ENCODE peak calls at places on chromosomes 3 and 15, in five cellular contexts. I is pancreas, Q is heart left ventricle, Z is astrocyte of the spinal cord, U is vagina. H is an unnamed sample.

GRCh38 chr3:157096328-157096727 is 63.6 kb downstream of the CCNL1 start:
- DNase-seq in I (no peak), Q (no peak), Z (no peak), U (no peak), H (peak)

GRCh38 chr15:85499498-85499897 is 119.1 kb downstream of the AKAP13 start:
- DNase-seq in I (no peak), Q (no peak), Z (no peak), U (no peak), H (no peak)

GRCh38 chr3:39150803-39151631 is 2.4 kb downstream of the CSRNP1 start:
- DNase-seq in I (peak), Q (peak), Z (peak), U (no peak), H (peak)

GRCh38 chr3:57820479-57820878 is 64.4 kb downstream of the SLMAP start:
- DNase-seq in I (no peak), Q (no peak), Z (no peak), U (no peak), H (no peak)

GRCh38 chr15:74793135-74794028 is 11.5 kb downstream of the CSK start:
- DNase-seq in I (no peak), Q (no peak), Z (peak), U (no peak), H (no peak)

GRCh38 chr15:52784799-52785671 is 5.1 kb downstream of the ONECUT1 start:
- DNase-seq in I (peak), Q (no peak), Z (no peak), U (no peak), H (no peak)

GRCh38 chr3:133479895-133480669 is 80.2 kb downstream of the BFSP2 start:
- DNase-seq in I (peak), Q (no peak), Z (no peak), U (no peak), H (no peak)

GRCh38 chr15:69092159-69092558 is 68.3 kb upstream of the GLCE start:
- DNase-seq in I (no peak), Q (no peak), Z (peak), U (no peak), H (peak)

GRCh38 chr15:68408971-68409370 is 23.0 kb downstream of the ITGA11 start:
- DNase-seq in I (no peak), Q (no peak), Z (no peak), U (peak), H (no peak)

GRCh38 chr15:84590406-84590805 is 10.4 kb upstream of the ZSCAN2 start:
- DNase-seq in I (no peak), Q (no peak), Z (no peak), U (no peak), H (no peak)

GRCh38 chr15:98873441-98874218 is 134.0 kb downstream of the PGPEP1L start:
- DNase-seq in I (no peak), Q (no peak), Z (peak), U (no peak), H (no peak)

GRCh38 chr15:60941448-60941847 is 287.7 kb downstream of the RORA start:
- DNase-seq in I (no peak), Q (no peak), Z (peak), U (no peak), H (no peak)

GRCh38 chr15:25797511-25798206 is 65.5 kb downstream of the ATP10A start:
- DNase-seq in I (no peak), Q (no peak), Z (no peak), U (no peak), H (no peak)

GRCh38 chr3:139572847-139573672 is 33.5 kb upstream of the RBP1 start:
- DNase-seq in I (no peak), Q (no peak), Z (no peak), U (no peak), H (no peak)

GRCh38 chr3:177429772-177430171 is 232.5 kb upstream of the TBL1XR1 start:
- DNase-seq in I (no peak), Q (no peak), Z (no peak), U (no peak), H (no peak)

GRCh38 chr15:46518381-46518780 is 883.6 kb downstream of the SQOR start:
- DNase-seq in I (no peak), Q (no peak), Z (no peak), U (no peak), H (no peak)

GRCh38 chr3:170469151-170470062 is 50.7 kb downstream of the CLDN11 start:
- DNase-seq in I (no peak), Q (no peak), Z (peak), U (no peak), H (no peak)

GRCh38 chr3:155418426-155418825 is 124.9 kb upstream of the STRIT1 start:
- DNase-seq in I (no peak), Q (peak), Z (no peak), U (no peak), H (no peak)

GRCh38 chr3:155656466-155656865 is 88.4 kb downstream of the PLCH1 start:
- DNase-seq in I (no peak), Q (no peak), Z (no peak), U (no peak), H (no peak)

GRCh38 chr3:134126153-134126552 is 96.4 kb upstream of the SLCO2A1 start:
- DNase-seq in I (no peak), Q (no peak), Z (no peak), U (no peak), H (no peak)

GRCh38 chr15:55694652-55695150 is 48.3 kb downstream of the PRTG start:
- DNase-seq in I (no peak), Q (no peak), Z (peak), U (no peak), H (no peak)

GRCh38 chr15:83846847-83847246 is 192.9 kb downstream of the ADAMTSL3 start:
- DNase-seq in I (no peak), Q (no peak), Z (peak), U (no peak), H (no peak)

GRCh38 chr15:83283813-83284562 is 476 bp downstream of the BNC1 start:
- DNase-seq in I (no peak), Q (peak), Z (peak), U (no peak), H (no peak)

GRCh38 chr15:56943398-56943797 is 25.0 kb downstream of the TCF12 start:
- DNase-seq in I (no peak), Q (no peak), Z (no peak), U (no peak), H (no peak)

GRCh38 chr3:150612494-150612893 is 9.4 kb downstream of the SELENOT start:
- DNase-seq in I (no peak), Q (no peak), Z (no peak), U (no peak), H (no peak)

GRCh38 chr3:177860236-177860635 is 663.0 kb upstream of the TBL1XR1 start:
- DNase-seq in I (no peak), Q (no peak), Z (no peak), U (no peak), H (no peak)

GRCh38 chr15:90315276-90315982 is 36.7 kb upstream of the ZNF774 start:
- DNase-seq in I (peak), Q (peak), Z (peak), U (no peak), H (peak)

GRCh38 chr3:59982510-59982909 is 932.7 kb upstream of the CFAP20DC start:
- DNase-seq in I (no peak), Q (no peak), Z (no peak), U (no peak), H (no peak)

GRCh38 chr3:86958534-86958933 is 32.4 kb downstream of the VGLL3 start:
- DNase-seq in I (no peak), Q (no peak), Z (peak), U (no peak), H (no peak)

GRCh38 chr3:172033392-172033791 is 6.0 kb upstream of the FNDC3B start:
- DNase-seq in I (no peak), Q (no peak), Z (no peak), U (no peak), H (no peak)

DNA sequence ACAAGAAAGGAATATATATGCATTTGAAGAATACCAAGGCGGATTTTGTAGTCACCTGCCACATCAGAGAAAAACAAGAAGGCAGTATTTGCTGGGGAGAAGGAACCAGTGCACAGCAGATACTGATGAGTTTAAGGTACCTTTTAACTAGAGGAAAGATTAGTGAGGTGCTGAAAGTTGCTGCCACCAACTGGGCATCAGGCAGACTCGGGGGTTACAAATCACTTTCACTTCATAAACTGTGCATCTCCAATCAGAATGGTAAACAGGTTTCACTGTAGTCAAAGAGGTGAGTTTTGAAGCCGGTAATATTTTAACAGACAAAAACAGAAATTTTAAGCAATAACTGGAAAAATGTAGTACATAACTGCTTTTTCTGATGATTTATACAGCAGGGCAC is 4.1 kb downstream of the FBN1 start:
- DNase-seq in I (no peak), Q (no peak), Z (peak), U (no peak), H (peak)
- H3K4me3 ChIP-seq in I (no peak), Q (peak), Z (peak), U (peak), H (no peak)

GRCh38 chr3:43015572-43016512 is 36.7 kb downstream of the GASK1A start:
- DNase-seq in I (no peak), Q (no peak), Z (no peak), U (no peak), H (no peak)
- H3K4me3 ChIP-seq in I (no peak), Q (no peak), Z (no peak), U (no peak), H (no peak)

GRCh38 chr15:31974855-31975421 is 55.4 kb upstream of the CHRNA7 start:
- DNase-seq in I (no peak), Q (no peak), Z (peak), U (no peak), H (peak)

GRCh38 chr15:31977812-31978662 is 52.3 kb upstream of the CHRNA7 start:
- DNase-seq in I (peak), Q (peak), Z (peak), U (no peak), H (peak)

GRCh38 chr15:31974154-31974794 is 56.0 kb upstream of the CHRNA7 start:
- DNase-seq in I (no peak), Q (no peak), Z (no peak), U (no peak), H (no peak)

GRCh38 chr15:31977138-31977537 is 53.2 kb upstream of the CHRNA7 start:
- DNase-seq in I (no peak), Q (no peak), Z (no peak), U (no peak), H (no peak)

DNA sequence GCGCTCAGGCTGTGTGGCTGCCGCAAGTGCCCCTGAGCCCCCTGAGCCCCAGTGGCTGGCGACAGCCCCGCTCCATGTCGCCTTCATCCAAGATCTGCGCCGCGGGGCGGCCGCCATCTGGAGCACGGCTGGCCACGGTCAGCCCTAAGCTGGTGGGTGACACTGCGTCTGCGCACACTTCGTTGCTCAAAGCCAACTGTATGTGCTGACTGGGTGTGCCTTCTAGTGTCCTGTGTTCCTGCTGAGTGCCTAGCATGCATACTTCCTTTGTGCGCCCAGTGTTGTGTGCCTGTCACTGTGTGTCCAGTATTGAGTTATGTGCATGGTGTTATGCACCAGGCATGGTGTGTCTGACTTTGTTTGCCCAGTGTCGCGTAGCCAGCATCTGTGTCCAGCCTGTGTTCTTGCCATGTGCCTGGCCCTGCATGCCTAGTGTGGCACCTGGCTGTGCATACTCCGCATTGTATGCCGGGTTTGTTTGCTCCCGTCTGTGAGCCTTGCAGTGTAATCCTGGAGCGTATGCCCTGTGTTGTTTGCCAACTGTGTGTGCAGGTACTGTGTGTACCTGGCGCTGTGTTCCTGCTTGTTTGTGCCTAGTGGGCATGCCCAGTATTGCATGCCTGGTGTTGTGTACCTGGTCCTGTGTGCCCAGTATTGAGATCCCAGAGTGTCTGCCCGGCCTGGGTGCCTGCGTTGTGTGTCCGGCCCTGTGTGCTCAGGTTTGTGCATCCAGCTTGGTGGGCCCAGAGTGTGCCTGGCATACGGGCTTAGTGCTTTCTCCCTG is 54.7 kb upstream of the CHRNA7 start:
- DNase-seq in I (no peak), Q (no peak), Z (no peak), U (no peak), H (no peak)
- H3K4me3 ChIP-seq in I (peak), Q (peak), Z (no peak), U (no peak), H (no peak)

GRCh38 chr3:15281817-15282216 is 50.6 kb downstream of the SH3BP5 start:
- DNase-seq in I (no peak), Q (no peak), Z (no peak), U (no peak), H (no peak)
- H3K4me3 ChIP-seq in I (no peak), Q (no peak), Z (no peak), U (no peak), H (no peak)

GRCh38 chr3:186212611-186213010 is 103.7 kb upstream of the ETV5 start:
- DNase-seq in I (no peak), Q (no peak), Z (no peak), U (no peak), H (no peak)
- H3K4me3 ChIP-seq in I (no peak), Q (no peak), Z (no peak), U (no peak), H (no peak)

DNA sequence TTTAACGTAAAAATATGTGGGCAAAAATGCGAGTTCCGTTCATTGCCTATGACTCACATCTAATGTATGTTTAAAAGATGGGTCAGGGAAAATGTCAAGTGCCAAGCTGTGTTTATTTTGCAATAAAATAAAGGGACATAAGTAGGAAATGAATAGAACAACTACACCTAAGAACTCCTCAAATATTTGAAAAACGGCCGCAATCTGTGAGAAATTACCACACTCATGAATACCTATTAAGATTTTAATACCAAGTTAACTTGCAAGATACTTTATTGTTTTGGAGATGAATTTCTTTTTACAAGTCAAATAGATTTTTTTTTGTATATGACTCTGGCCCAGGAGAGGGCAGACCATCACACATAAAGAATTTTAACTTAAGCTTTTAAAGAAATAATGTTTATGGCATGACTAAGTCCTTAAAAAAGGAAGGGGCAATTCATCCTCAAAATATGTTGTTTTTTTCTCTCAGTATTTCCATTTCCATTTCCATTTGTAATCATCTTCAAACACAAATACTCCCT is 152.7 kb downstream of the SUCNR1 start:
- DNase-seq in I (no peak), Q (no peak), Z (peak), U (no peak), H (no peak)
- H3K4me3 ChIP-seq in I (no peak), Q (no peak), Z (no peak), U (no peak), H (no peak)

H was measured in adrenal gland.